ENCODE peak calls at places on chromosomes 2 and 18, in five cellular contexts. L, D, M, Z and S are unnamed samples.

GRCh38 chr2:31362581-31362980 is 52.0 kb downstream of the XDH start:
- DNase-seq in M (no peak), L (no peak), D (no peak), Z (no peak), S (no peak)

GRCh38 chr2:191860760-191861466 is 14.0 kb upstream of the CAVIN2 start:
- DNase-seq in D (no peak), Z (no peak), L (no peak), M (no peak), S (no peak)

GRCh38 chr2:150630587-150631235 is 143.2 kb upstream of the RND3 start:
- DNase-seq in Z (no peak), D (no peak), L (peak), M (no peak), S (no peak)

GRCh38 chr2:203706403-203706802 is at the start of gene CD28:
- DNase-seq in D (no peak), Z (no peak), L (no peak), M (no peak), S (no peak)

GRCh38 chr2:96353032-96353561 is 17.5 kb downstream of the NCAPH start:
- DNase-seq in M (no peak), L (no peak), D (no peak), Z (no peak), S (no peak)

GRCh38 chr18:65990174-65990690 is 239.4 kb downstream of the CDH7 start:
- DNase-seq in D (no peak), M (no peak), L (no peak), Z (no peak), S (no peak)

GRCh38 chr2:10329584-10329879 is 26.8 kb downstream of the HPCAL1 start:
- DNase-seq in L (no peak), Z (no peak), D (no peak), M (no peak), S (no peak)

GRCh38 chr2:43333656-43334144 is 107.3 kb upstream of the ZFP36L2 start:
- DNase-seq in M (no peak), L (peak), Z (no peak), D (no peak), S (no peak)

GRCh38 chr18:73947180-73947989 is 200.2 kb downstream of the FBXO15 start:
- DNase-seq in M (no peak), L (peak), Z (no peak), D (no peak), S (no peak)

GRCh38 chr2:176827269-176827668 is 385.3 kb upstream of the HNRNPA3 start:
- DNase-seq in D (no peak), L (no peak), M (no peak), Z (no peak), S (no peak)

GRCh38 chr2:71995067-71995665 is 152.5 kb downstream of the CYP26B1 start:
- DNase-seq in L (peak), D (no peak), Z (no peak), M (no peak), S (no peak)

GRCh38 chr18:24503182-24503581 is 42.7 kb downstream of the HRH4 start:
- DNase-seq in D (no peak), Z (no peak), L (no peak), M (no peak), S (no peak)

GRCh38 chr2:134460583-134460998 is 206.7 kb downstream of the MGAT5 start:
- DNase-seq in M (peak), Z (peak), L (peak), D (peak), S (peak)

GRCh38 chr2:102422910-102423309 is at the start of gene IL18RAP:
- DNase-seq in M (no peak), D (no peak), Z (no peak), L (no peak), S (no peak)

GRCh38 chr2:196293751-196294486 is 122.5 kb upstream of the STK17B start:
- DNase-seq in Z (no peak), L (peak), D (no peak), M (no peak), S (peak)

GRCh38 chr18:25737710-25738251 is 352.6 kb downstream of the SS18 start:
- DNase-seq in L (peak), Z (no peak), D (no peak), M (no peak), S (peak)

GRCh38 chr18:59918320-59918755 is 18.5 kb downstream of the PMAIP1 start:
- DNase-seq in L (peak), M (peak), Z (no peak), D (no peak), S (peak)

GRCh38 chr2:160224060-160224459 is 24.0 kb upstream of the ITGB6 start:
- DNase-seq in Z (no peak), M (no peak), D (no peak), L (peak), S (peak)

GRCh38 chr2:24652265-24653232 is 140.6 kb downstream of the PTRHD1 start:
- DNase-seq in M (no peak), D (no peak), Z (no peak), L (peak), S (no peak)

GRCh38 chr2:133324150-133324561 is 244.1 kb downstream of the NCKAP5 start:
- DNase-seq in Z (no peak), M (no peak), L (peak), D (no peak), S (peak)

GRCh38 chr2:142675398-142675797 is 202.1 kb upstream of the KYNU start:
- DNase-seq in D (no peak), Z (no peak), L (peak), M (no peak), S (no peak)

GRCh38 chr2:50514881-50515280 is 517.1 kb downstream of the NRXN1 start:
- DNase-seq in M (peak), Z (peak), L (no peak), D (no peak), S (no peak)

GRCh38 chr2:66984864-66985263 is 412.3 kb upstream of the ETAA1 start:
- DNase-seq in L (peak), D (no peak), M (no peak), Z (no peak), S (no peak)

GRCh38 chr2:23529659-23530058 is 144.7 kb downstream of the KLHL29 start:
- DNase-seq in L (no peak), M (no peak), Z (no peak), D (no peak), S (no peak)

GRCh38 chr2:128362889-128363228 is 44.2 kb upstream of the HS6ST1 start:
- DNase-seq in L (peak), D (peak), M (peak), Z (peak), S (peak)

GRCh38 chr2:74930811-74931486 is 27.5 kb upstream of the POLE4 start:
- DNase-seq in M (no peak), D (no peak), Z (no peak), L (no peak), S (no peak)

GRCh38 chr2:223588251-223588650 is 13.9 kb downstream of the SCG2 start:
- DNase-seq in D (no peak), Z (no peak), M (no peak), L (no peak), S (no peak)

GRCh38 chr2:192194065-192194865 is 468 bp downstream of the TMEFF2 start:
- DNase-seq in M (no peak), Z (no peak), L (peak), D (peak), S (peak)

GRCh38 chr2:10935366-10935918 is 23.7 kb downstream of the KCNF1 start:
- DNase-seq in Z (no peak), L (no peak), D (no peak), M (no peak), S (no peak)

GRCh38 chr2:43445781-43446180 is 150.1 kb downstream of the THADA start:
- DNase-seq in Z (no peak), L (no peak), M (no peak), D (no peak), S (no peak)

GRCh38 chr2:200239216-200239615 is 67.3 kb upstream of the SPATS2L start:
- DNase-seq in L (no peak), M (no peak), Z (no peak), D (peak), S (no peak)
- H2BK120ac ChIP-seq in L (no peak), M (no peak), Z (no peak), D (no peak), S (no peak)

DNA sequence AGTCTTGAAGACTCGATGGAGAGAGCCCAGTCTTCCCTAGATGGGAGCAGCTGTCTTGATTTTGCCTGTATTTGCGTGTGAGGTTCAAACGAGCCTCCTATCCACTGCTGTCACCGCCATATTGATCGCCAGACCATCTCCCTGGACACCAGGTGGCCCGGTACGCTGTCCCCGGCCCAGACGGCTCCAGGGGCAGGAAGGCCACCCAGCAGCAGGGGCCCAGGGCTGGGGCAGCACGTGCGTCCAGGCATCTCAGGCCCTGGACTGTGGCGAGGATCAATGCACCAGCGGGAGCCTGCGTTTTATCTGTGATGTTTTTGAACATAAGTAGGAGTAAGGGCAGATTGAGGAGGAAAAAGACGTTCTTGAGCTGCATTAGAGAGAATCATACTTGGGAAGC is 711.4 kb upstream of the SALL3 start:
- DNase-seq in Z (no peak), M (no peak), D (no peak), L (no peak), S (no peak)
- H3K23ac ChIP-seq in Z (no peak), M (no peak), D (no peak), L (no peak), S (no peak)

GRCh38 chr2:231604101-231604684 is 11.5 kb downstream of the TEX44 start:
- DNase-seq in M (no peak), L (no peak), Z (no peak), D (no peak), S (no peak)
- H3K14ac ChIP-seq in M (peak), L (peak), Z (no peak), D (peak), S (peak)

GRCh38 chr2:193965263-193965662 is 1691.8 kb upstream of the SLC39A10 start:
- DNase-seq in D (no peak), L (no peak), M (peak), Z (no peak), S (no peak)
- H2BK120ac ChIP-seq in D (no peak), L (no peak), M (no peak), Z (no peak), S (no peak)

GRCh38 chr2:88818381-88818780 is 126.9 kb downstream of the RPIA start:
- DNase-seq in L (no peak), Z (no peak), D (no peak), M (no peak), S (no peak)
- H3K23ac ChIP-seq in L (no peak), Z (no peak), D (no peak), M (no peak), S (no peak)

GRCh38 chr2:101001713-101002561 is at the start of gene RPL31:
- DNase-seq in D (peak), Z (peak), M (peak), L (peak), S (peak)
- H3K14ac ChIP-seq in D (peak), Z (peak), M (peak), L (peak), S (peak)

GRCh38 chr2:47193607-47194006 is 38.5 kb upstream of the STPG4 start:
- DNase-seq in L (no peak), Z (no peak), D (no peak), M (no peak), S (no peak)
- H2BK120ac ChIP-seq in L (peak), Z (peak), D (no peak), M (no peak), S (no peak)

DNA sequence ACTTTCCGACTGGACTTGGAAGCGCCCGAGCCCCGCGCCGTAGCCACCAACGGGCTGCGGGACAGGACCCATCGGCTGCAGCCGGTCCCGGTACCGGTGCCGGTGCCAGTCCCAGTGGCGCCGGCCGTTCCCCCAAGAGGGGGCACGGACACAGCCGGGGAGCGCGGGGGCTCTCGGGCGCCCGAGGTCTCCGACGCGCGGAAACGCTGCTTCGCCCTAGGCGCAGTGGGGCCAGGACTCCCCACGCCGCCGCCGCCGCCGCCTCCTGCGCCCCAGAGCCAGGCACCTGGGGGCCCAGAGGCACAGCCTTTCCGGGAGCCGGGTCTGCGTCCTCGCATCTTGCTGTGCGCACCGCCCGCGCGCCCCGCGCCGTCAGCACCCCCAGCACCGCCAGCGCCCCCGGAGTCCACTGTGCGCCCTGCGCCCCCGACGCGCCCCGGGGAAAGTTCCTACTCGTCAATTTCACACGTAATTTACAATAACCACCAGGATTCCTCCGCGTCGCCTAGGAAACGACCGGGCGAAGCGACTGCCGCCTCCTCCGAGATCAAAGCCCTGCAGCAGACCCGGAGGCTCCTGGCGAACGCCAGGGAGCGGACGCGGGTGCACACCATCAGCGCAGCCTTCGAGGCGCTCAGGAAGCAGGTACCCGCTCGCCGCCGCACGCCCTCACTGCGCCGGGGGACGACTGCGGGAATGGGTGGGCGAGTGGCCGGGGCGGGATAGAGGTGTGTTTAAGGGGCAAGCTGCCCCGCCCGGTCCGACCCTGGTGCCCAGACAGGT is 713 bp downstream of the ATOH8 start:
- DNase-seq in Z (no peak), D (peak), L (peak), M (peak), S (peak)
- H3K23ac ChIP-seq in Z (no peak), D (peak), L (peak), M (no peak), S (no peak)

DNA sequence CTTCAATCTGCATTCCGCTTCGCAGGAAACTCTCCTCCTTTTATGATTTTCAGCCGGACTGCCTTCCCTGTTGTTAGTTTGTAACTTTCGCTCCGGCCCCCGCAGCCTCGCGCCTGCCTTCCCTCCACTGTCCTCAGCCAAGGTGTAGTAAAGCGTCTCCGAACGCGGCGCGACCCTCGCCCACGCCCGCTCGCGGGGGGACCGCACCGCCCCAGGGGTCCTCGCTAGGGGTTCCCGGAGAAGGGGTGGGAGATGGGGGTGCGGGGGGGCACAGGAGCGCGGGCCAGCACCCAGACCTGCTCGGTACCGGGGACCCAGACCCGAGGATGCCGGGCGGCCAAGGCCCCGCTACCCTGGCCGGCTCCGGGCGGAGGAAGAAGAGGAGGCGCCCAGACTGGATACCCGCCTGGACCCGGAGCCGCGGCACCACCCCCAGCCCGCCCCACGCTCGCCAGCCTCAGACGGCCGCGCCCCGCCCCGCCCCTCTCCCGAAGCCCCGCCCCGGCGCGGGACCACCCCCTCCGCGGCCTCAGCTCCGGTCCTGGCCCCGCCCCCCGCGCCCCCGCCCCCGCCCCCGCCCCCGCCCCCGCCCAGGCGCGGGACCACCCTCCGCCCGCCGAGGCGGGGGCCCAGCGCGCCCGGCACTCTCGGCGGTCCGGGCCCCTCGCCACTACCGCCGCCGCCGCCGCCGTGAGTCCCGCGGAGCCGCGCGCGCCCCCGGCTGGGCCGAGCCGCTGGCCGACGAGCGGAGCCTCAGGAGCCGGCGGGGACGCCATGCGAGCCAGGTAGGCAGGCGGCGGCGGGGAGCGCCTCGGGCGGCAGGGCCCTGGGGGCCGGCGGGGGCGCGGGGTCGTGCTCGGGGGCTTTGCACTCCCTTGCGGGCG is at the start of gene SH3BP4:
- DNase-seq in M (peak), D (peak), L (peak), Z (no peak), S (peak)
- H3K14ac ChIP-seq in M (peak), D (peak), L (peak), Z (no peak), S (peak)

DNA sequence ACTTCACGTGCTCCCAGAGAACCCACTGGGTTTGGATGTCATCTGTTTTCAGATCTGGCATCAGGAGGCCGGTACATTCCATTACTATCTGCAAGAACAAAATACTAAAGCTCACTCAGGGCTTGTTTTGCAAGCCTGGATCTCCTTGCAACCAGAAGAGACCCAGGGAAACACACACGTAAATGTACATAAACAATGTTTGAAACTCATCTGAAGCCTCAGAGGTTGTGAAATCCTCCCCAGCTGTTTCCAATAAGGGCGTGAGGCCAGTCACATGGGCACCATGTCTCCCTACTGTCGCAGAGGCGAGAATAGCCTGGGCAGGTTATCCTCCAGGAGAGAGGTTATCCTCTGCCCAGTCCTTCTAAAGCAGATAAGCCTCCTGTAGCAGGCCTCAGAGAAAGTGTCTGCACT is 186.9 kb downstream of the GFPT1 start:
- DNase-seq in Z (no peak), M (no peak), D (no peak), L (peak), S (peak)
- H2BK120ac ChIP-seq in Z (no peak), M (no peak), D (no peak), L (peak), S (no peak)